ENCODE peak calls at places on chromosome 16, in nine cellular contexts. B is A549, Q is tibial nerve, T is ovary, L is stomach, U is esophagus muscularis mucosa, J is HepG2, X is sigmoid colon, H is GM12878. P is an unnamed sample.

GRCh38 chr16:80433617-80434016 is 107.2 kb upstream of the DYNLRB2 start:
- DNase-seq in B (no peak), Q (no peak), T (no peak), L (no peak), U (no peak), J (no peak), X (no peak), H (no peak), P (no peak)

GRCh38 chr16:63038563-63039131 is 1002.4 kb upstream of the CDH8 start:
- DNase-seq in B (no peak), Q (no peak), T (no peak), L (no peak), U (no peak), J (no peak), X (no peak), H (no peak), P (no peak)

GRCh38 chr16:85126731-85127662 is 14.7 kb upstream of the CIBAR2 start:
- DNase-seq in B (no peak), Q (no peak), T (peak; percentile 62), L (no peak), U (no peak), J (no peak), X (no peak), H (no peak), P (no peak)

GRCh38 chr16:75398333-75398732 is 35.0 kb downstream of the CFDP1 start:
- DNase-seq in B (no peak), Q (no peak), T (no peak), L (no peak), U (no peak), J (no peak), X (no peak), H (no peak), P (no peak)

GRCh38 chr16:58086381-58087208 is 42.6 kb downstream of the CFAP20 start:
- DNase-seq in B (no peak), Q (no peak), T (no peak), L (no peak), U (no peak), J (no peak), X (no peak), H (no peak), P (no peak)

GRCh38 chr16:19168173-19169080 is at the start of gene SYT17:
- DNase-seq in B (peak; percentile 38), Q (no peak), T (no peak), L (peak; percentile 63), U (no peak), J (no peak), X (no peak), H (no peak), P (peak; percentile 64)

GRCh38 chr16:22001591-22001990 is 675 bp upstream of the PDZD9 start:
- DNase-seq in B (no peak), Q (no peak), T (no peak), L (no peak), U (no peak), J (no peak), X (no peak), H (no peak), P (no peak)

GRCh38 chr16:27241658-27242057 is 26.9 kb downstream of the NSMCE1 start:
- DNase-seq in B (no peak), Q (no peak), T (peak; percentile 6), L (peak; percentile 10), U (no peak), J (no peak), X (peak; percentile 60), H (no peak), P (no peak)

GRCh38 chr16:27726621-27727275 is 176.8 kb downstream of the KATNIP start:
- DNase-seq in B (no peak), Q (no peak), T (no peak), L (no peak), U (no peak), J (no peak), X (no peak), H (no peak), P (no peak)

GRCh38 chr16:89922477-89922883 is 662 bp upstream of the TUBB3 start:
- DNase-seq in B (peak; percentile 93), Q (no peak), T (peak; percentile 69), L (peak; percentile 50), U (no peak), J (peak; percentile 88), X (peak; percentile 92), H (no peak), P (peak; percentile 66)

GRCh38 chr16:8936421-8936820 is 27.3 kb downstream of the USP7 start:
- DNase-seq in B (peak; percentile 56), Q (no peak), T (no peak), L (peak; percentile 59), U (no peak), J (peak; percentile 70), X (no peak), H (no peak), P (peak; percentile 66)

GRCh38 chr16:57304169-57305061 is 19.9 kb upstream of the PLLP start:
- DNase-seq in B (peak; percentile 90), Q (no peak), T (peak; percentile 38), L (peak; percentile 77), U (no peak), J (peak; percentile 99), X (peak; percentile 70), H (peak; percentile 40), P (peak; percentile 72)

GRCh38 chr16:86584726-86585721 is 6.7 kb downstream of the FOXL1 start:
- DNase-seq in B (peak; percentile 54), Q (no peak), T (no peak), L (no peak), U (no peak), J (no peak), X (no peak), H (no peak), P (no peak)

GRCh38 chr16:69286941-69287713 is 24.0 kb upstream of the VPS4A start:
- DNase-seq in B (peak; percentile 70), Q (peak; percentile 54), T (peak; percentile 74), L (no peak), U (no peak), J (peak; percentile 62), X (peak; percentile 81), H (peak; percentile 5), P (peak; percentile 26)

GRCh38 chr16:14007460-14007859 is 63.7 kb upstream of the MRTFB start:
- DNase-seq in B (peak; percentile 43), Q (no peak), T (no peak), L (no peak), U (no peak), J (no peak), X (no peak), H (peak; percentile 62), P (no peak)

GRCh38 chr16:1923299-1924034 is 5.3 kb upstream of the HS3ST6 start:
- DNase-seq in B (peak; percentile 88), Q (no peak), T (no peak), L (no peak), U (no peak), J (peak; percentile 50), X (no peak), H (no peak), P (peak; percentile 66)

GRCh38 chr16:5634781-5635180 is 537.2 kb upstream of the EEF2KMT start:
- DNase-seq in B (no peak), Q (no peak), T (no peak), L (no peak), U (no peak), J (no peak), X (no peak), H (no peak), P (no peak)

DNA sequence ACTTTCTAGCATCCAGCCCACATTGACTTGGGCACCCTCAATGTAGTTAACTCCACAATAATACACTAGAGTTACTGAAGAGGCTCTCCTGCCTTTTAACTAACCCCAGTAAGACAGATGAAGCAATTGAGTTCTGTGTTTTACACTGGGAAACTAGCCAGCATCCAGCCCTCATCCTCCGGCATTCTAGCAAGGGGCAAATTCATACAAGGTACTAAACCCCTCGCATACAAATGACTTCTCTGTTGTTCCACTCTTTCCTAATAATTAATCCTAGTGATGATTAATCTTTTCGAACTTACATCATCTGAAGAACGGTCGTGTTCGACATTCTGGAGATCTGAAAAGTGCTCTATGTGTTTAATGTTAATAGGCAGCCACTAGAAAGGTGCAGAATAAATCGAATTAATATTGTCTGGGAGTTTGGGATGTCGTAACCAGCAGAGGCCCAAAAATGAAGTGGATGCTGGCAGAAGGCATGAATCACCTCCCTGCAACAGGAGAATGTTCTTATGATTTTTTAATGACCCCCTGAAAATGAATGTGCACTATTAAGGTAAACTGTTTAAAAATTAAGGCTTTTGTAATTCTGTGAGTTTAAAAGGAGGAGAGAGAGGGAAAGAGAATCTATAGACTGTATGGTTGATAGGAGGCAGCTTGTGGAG is 249.4 kb downstream of the SNX29 start:
- DNase-seq in B (no peak), Q (no peak), T (no peak), L (no peak), U (no peak), J (no peak), X (no peak), H (no peak), P (no peak)
- TF ChIP-seq EP300 in B (no peak), Q (no peak), T (no peak), L (no peak), U (no peak), J (no peak), X (no peak), H (no peak), P (no peak)

DNA sequence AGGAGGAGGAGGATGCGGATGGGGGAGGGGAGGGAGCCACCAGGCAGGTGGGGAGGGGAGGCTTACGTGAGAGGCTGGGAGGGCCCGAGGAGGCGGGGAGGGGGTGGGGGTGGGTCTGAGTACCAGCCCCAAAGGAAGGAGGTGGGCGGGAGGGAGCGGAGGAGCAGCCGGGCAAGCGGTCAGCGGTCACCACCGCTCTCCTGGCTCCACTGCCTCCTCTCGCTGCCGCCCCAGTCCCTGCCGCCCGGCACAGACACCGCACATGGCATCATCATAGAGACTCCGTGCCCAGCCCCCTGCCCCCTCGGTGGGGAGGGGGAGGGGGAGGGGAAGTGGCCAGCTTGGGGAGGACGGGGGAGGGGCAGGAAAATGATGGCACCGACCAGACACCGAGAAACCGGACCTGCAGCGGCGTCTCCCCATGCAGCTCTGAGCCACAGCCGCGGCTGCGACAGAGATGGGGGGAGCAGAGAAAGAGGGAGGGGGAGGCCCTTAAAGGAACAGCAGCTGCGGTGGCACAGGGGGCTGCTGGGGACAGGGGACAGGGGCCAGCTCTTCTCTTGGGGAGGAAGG is at the start of gene TLCD3B:
- DNase-seq in B (no peak), Q (no peak), T (no peak), L (no peak), U (no peak), J (no peak), X (no peak), H (no peak), P (no peak)
- H3K4me3 ChIP-seq in B (peak within 1 kb of the TSS; percentile 34), Q (no peak within 1 kb of the TSS), T (no peak within 1 kb of the TSS), L (peak within 1 kb of the TSS; percentile 23), U (peak within 1 kb of the TSS; percentile 41), J (no peak within 1 kb of the TSS), X (no peak within 1 kb of the TSS), H (no peak within 1 kb of the TSS), P (peak within 1 kb of the TSS; percentile 10)

DNA sequence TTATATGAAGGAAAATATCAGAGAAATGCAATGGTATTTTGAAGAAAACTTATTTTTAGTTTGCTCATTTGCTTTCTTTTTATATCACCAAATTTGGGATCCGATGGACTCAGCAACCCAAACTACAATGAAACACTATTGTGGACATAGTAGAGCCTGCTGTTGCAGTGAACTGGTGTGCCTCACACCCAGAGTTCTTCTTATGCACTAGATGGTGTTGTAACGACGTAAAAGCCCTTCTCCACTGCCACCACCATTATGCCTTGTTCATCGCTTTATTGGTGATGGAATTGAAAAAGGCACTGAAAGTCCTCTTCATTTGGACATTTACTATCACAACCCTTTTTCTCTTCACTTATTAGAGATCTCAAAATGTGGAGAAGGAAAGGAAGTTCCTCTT is 381.3 kb downstream of the CDH8 start:
- DNase-seq in B (no peak), Q (no peak), T (no peak), L (no peak), U (no peak), J (no peak), X (no peak), H (no peak), P (no peak)
- TF ChIP-seq EP300 in B (no peak), Q (no peak), T (no peak), L (no peak), U (no peak), J (no peak), X (no peak), H (no peak), P (no peak)

GRCh38 chr16:3062553-3062952 is 2.9 kb upstream of the IL32 start:
- DNase-seq in B (no peak), Q (no peak), T (no peak), L (no peak), U (no peak), J (no peak), X (no peak), H (no peak), P (no peak)
- H3K4me3 ChIP-seq in B (no peak overlapping the region), Q (no peak overlapping the region), T (no peak overlapping the region), L (no peak overlapping the region), U (no peak overlapping the region), J (no peak overlapping the region), X (no peak overlapping the region), H (no peak overlapping the region), P (no peak overlapping the region)

P was measured in transverse colon.